ENCODE peak calls at places on chromosomes 4 and X, in four cellular contexts. V is Peyer's patch; N is prostate gland; X is CD8-positive, alpha-beta T cell. G is an unnamed sample.

GRCh38 chrX:68751372-68751771 is 77.4 kb upstream of the EFNB1 start:
- DNase-seq in V (no peak), N (no peak), X (no peak), G (no peak)

GRCh38 chr4:155807021-155807420 is 48.2 kb downstream of the GUCY1B1 start:
- DNase-seq in V (no peak), N (no peak), X (no peak), G (no peak)

GRCh38 chr4:7146059-7146763 is 46.1 kb upstream of the SORCS2 start:
- DNase-seq in V (no peak), N (no peak), X (no peak), G (no peak)

GRCh38 chr4:87270825-87271224 is 50.4 kb upstream of the KLHL8 start:
- DNase-seq in V (no peak), N (no peak), X (no peak), G (no peak)

GRCh38 chrX:22135171-22135711 is 103.1 kb downstream of the PHEX start:
- DNase-seq in V (no peak), N (peak; percentile 36), X (no peak), G (peak; percentile 62)

GRCh38 chrX:72297953-72298730 is 7.6 kb downstream of the CITED1 start:
- DNase-seq in V (no peak), N (no peak), X (no peak), G (no peak)

GRCh38 chrX:44432641-44433040 is 89.2 kb upstream of the EFHC2 start:
- DNase-seq in V (no peak), N (peak; percentile 12), X (no peak), G (no peak)

GRCh38 chrX:46649421-46650260 is 76.1 kb downstream of the CHST7 start:
- DNase-seq in V (no peak), N (peak; percentile 18), X (no peak), G (peak; percentile 66)

GRCh38 chrX:14083783-14084182 is 54.1 kb upstream of the GEMIN8 start:
- DNase-seq in V (no peak), N (no peak), X (no peak), G (no peak)

GRCh38 chr4:71130827-71131603 is 137.6 kb downstream of the DCK start:
- DNase-seq in V (no peak), N (no peak), X (no peak), G (no peak)

GRCh38 chrX:46262299-46262698 is 282.9 kb downstream of the ZNF674 start:
- DNase-seq in V (no peak), N (no peak), X (no peak), G (no peak)

GRCh38 chrX:29662101-29662500 is 553.3 kb upstream of the MAGEB2 start:
- DNase-seq in V (no peak), N (no peak), X (no peak), G (no peak)

GRCh38 chr4:98741952-98742351 is 83.5 kb upstream of the TSPAN5 start:
- DNase-seq in V (no peak), N (no peak), X (no peak), G (no peak)

GRCh38 chrX:116009871-116010710 is 160.5 kb upstream of the AGTR2 start:
- DNase-seq in V (no peak), N (peak; percentile 5), X (no peak), G (peak; percentile 41)

GRCh38 chr4:2265113-2266110 is 3.5 kb upstream of the MXD4 start:
- DNase-seq in V (no peak), N (no peak), X (peak; percentile 9), G (no peak)

GRCh38 chrX:155334486-155335316 is at the start of gene CLIC2:
- DNase-seq in V (peak; percentile 17), N (no peak), X (no peak), G (peak; percentile 67)

GRCh38 chrX:53065066-53065465 is 16.5 kb downstream of the GPR173 start:
- DNase-seq in V (no peak), N (no peak), X (no peak), G (no peak)

GRCh38 chr4:158018831-158019230 is 154.0 kb downstream of the GASK1B start:
- DNase-seq in V (no peak), N (no peak), X (no peak), G (no peak)

GRCh38 chr4:111174331-111174730 is 551.5 kb upstream of the PITX2 start:
- DNase-seq in V (no peak), N (no peak), X (no peak), G (no peak)

GRCh38 chr4:142345909-142346308 is 500.2 kb downstream of the INPP4B start:
- DNase-seq in V (no peak), N (no peak), X (no peak), G (no peak)

GRCh38 chr4:57023104-57023503 is 44.4 kb downstream of the POLR2B start:
- DNase-seq in V (no peak), N (no peak), X (no peak), G (no peak)

GRCh38 chr4:40662962-40663604 is 33.4 kb upstream of the RBM47 start:
- DNase-seq in V (no peak), N (no peak), X (no peak), G (peak; percentile 85)

GRCh38 chr4:184824776-184825393 is 883 bp downstream of the ACSL1 start:
- DNase-seq in V (peak; percentile 26), N (no peak), X (peak; percentile 36), G (no peak)

GRCh38 chrX:151985955-151986354 is 11.5 kb upstream of the GABRE start:
- DNase-seq in V (no peak), N (no peak), X (no peak), G (no peak)

GRCh38 chr4:121177238-121178137 is 13.4 kb upstream of the TNIP3 start:
- DNase-seq in V (no peak), N (no peak), X (no peak), G (no peak)

GRCh38 chr4:74033721-74034120 is 4.8 kb downstream of the CXCL3 start:
- DNase-seq in V (no peak), N (no peak), X (no peak), G (no peak)

GRCh38 chr4:163808091-163808490 is 313.6 kb downstream of the TMA16 start:
- DNase-seq in V (no peak), N (no peak), X (no peak), G (peak; percentile 11)

GRCh38 chr4:153024466-153024865 is 88.3 kb downstream of the FHDC1 start:
- DNase-seq in V (no peak), N (peak; percentile 49), X (no peak), G (no peak)
- H3K27ac ChIP-seq in V (no peak overlapping the region), N (no peak overlapping the region), X (no peak overlapping the region), G (no peak overlapping the region)

GRCh38 chrX:149846789-149847188 is 34.2 kb upstream of the MAGEA8 start:
- DNase-seq in V (no peak), N (no peak), X (no peak), G (no peak)
- TF ChIP-seq CTCF in V (no peak), N (no peak), X (no peak), G (no peak)

GRCh38 chr4:42636591-42636990 is 20.3 kb downstream of the ATP8A1 start:
- DNase-seq in V (no peak), N (no peak), X (no peak), G (no peak)

GRCh38 chr4:42638993-42639392 is 17.9 kb downstream of the ATP8A1 start:
- DNase-seq in V (no peak), N (no peak), X (no peak), G (no peak)

GRCh38 chr4:42637104-42637503 is 19.8 kb downstream of the ATP8A1 start:
- DNase-seq in V (no peak), N (no peak), X (no peak), G (no peak)

GRCh38 chr4:42638276-42638675 is 18.6 kb downstream of the ATP8A1 start:
- DNase-seq in V (no peak), N (no peak), X (no peak), G (no peak)

GRCh38 chr4:42637861-42638260 is 19.0 kb downstream of the ATP8A1 start:
- DNase-seq in V (no peak), N (no peak), X (no peak), G (no peak)
- H3K27ac ChIP-seq in V (peak overlapping the region; percentile 22), N (no peak overlapping the region), X (no peak overlapping the region), G (no peak overlapping the region)

GRCh38 chr4:145723336-145723735 is 43.4 kb downstream of the C4orf51 start:
- DNase-seq in V (no peak), N (no peak), X (no peak), G (no peak)
- TF ChIP-seq CTCF in V (no peak), N (no peak), X (no peak), G (no peak)

DNA sequence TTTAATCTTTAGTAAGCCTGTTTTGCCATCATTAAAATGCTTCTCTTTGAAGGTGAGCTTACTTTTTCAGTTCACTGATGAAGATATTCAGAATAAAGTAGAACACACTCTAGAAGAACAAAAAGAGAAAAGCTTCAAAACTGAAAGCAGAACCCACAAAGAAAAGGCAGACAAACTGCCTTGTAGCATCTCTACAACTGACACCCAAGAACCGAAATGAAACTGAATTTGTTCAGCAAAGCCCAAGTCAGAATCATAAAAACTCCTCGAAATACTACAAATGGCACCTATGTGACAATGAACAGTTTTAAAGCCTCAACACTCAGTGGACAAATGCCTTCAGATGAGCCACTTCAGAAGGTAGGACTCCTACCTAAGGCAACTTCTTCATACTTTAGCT is 83.6 kb downstream of the MAML3 start:
- DNase-seq in V (no peak), N (no peak), X (no peak), G (no peak)
- H3K27ac ChIP-seq in V (no peak overlapping the region), N (no peak overlapping the region), X (peak overlapping the region; percentile 22), G (no peak overlapping the region)

GRCh38 chrX:49695276-49696180 is at the start of gene PAGE1:
- DNase-seq in V (no peak), N (no peak), X (no peak), G (no peak)
- TF ChIP-seq CTCF in V (no peak), N (no peak), X (no peak), G (no peak)

G was measured in thyroid gland.